ENCODE peak calls at places on chromosome 2, in four cellular contexts. T is IMR-90, N is neuronal stem cell, I is MM.1S. Z is an unnamed sample.
A peak's percentile ranks its signal among the peaks of the same experiment; 100 is the strongest.

GRCh38 chr2:16077601-16078000 is 137.3 kb downstream of the MYCN start:
- DNase-seq in T (no peak), N (no peak), I (no peak), Z (no peak)

GRCh38 chr2:234963785-234964615 is 12.2 kb downstream of the SH3BP4 start:
- DNase-seq in T (peak; percentile 74), N (no peak), I (no peak), Z (peak; percentile 96)

GRCh38 chr2:71503827-71504226 is 50.5 kb downstream of the DYSF start:
- DNase-seq in T (no peak), N (no peak), I (no peak), Z (no peak)

GRCh38 chr2:158644139-158644538 is 151.0 kb upstream of the DAPL1 start:
- DNase-seq in T (peak; percentile 92), N (no peak), I (no peak), Z (peak; percentile 98)

GRCh38 chr2:37323770-37324535 is 680 bp downstream of the PRKD3 start:
- DNase-seq in T (peak; percentile 31), N (peak; percentile 47), I (peak; percentile 73), Z (peak; percentile 17)

GRCh38 chr2:63399171-63399570 is 189.1 kb downstream of the WDPCP start:
- DNase-seq in T (no peak), N (no peak), I (no peak), Z (no peak)

GRCh38 chr2:43018179-43019024 is 208.0 kb downstream of the ZFP36L2 start:
- DNase-seq in T (peak; percentile 84), N (no peak), I (no peak), Z (peak; percentile 41)

GRCh38 chr2:177881001-177881748 is 191.4 kb downstream of the PDE11A start:
- DNase-seq in T (no peak), N (no peak), I (no peak), Z (peak; percentile 14)

GRCh38 chr2:172736419-172737174 is 952 bp downstream of the RAPGEF4 start:
- DNase-seq in T (no peak), N (no peak), I (no peak), Z (no peak)

GRCh38 chr2:218382785-218383184 is 712 bp downstream of the SLC11A1 start:
- DNase-seq in T (no peak), N (no peak), I (no peak), Z (no peak)

GRCh38 chr2:158753561-158754302 is 41.4 kb upstream of the DAPL1 start:
- DNase-seq in T (peak; percentile 68), N (peak; percentile 67), I (peak; percentile 53), Z (peak; percentile 44)

GRCh38 chr2:8310557-8311455 is 371.1 kb upstream of the ID2 start:
- DNase-seq in T (no peak), N (no peak), I (no peak), Z (no peak)

GRCh38 chr2:126154256-126154655 is 501.7 kb upstream of the GYPC start:
- DNase-seq in T (no peak), N (no peak), I (no peak), Z (no peak)
- H3K4me2 ChIP-seq in T (no peak overlapping the region), N (no peak overlapping the region), I (no peak overlapping the region), Z (no peak overlapping the region)

GRCh38 chr2:204114294-204114693 is 177.7 kb downstream of the ICOS start:
- DNase-seq in T (no peak), N (no peak), I (no peak), Z (no peak)

GRCh38 chr2:204110250-204111183 is 174.0 kb downstream of the ICOS start:
- DNase-seq in T (no peak), N (no peak), I (peak; percentile 93), Z (no peak)

GRCh38 chr2:204115692-204116091 is 179.1 kb downstream of the ICOS start:
- DNase-seq in T (no peak), N (no peak), I (no peak), Z (no peak)

GRCh38 chr2:204115288-204115687 is 178.7 kb downstream of the ICOS start:
- DNase-seq in T (no peak), N (no peak), I (no peak), Z (no peak)

GRCh38 chr2:204116154-204116792 is 179.7 kb downstream of the ICOS start:
- DNase-seq in T (no peak), N (no peak), I (no peak), Z (no peak)
- H3K4me2 ChIP-seq in T (no peak overlapping the region), N (no peak overlapping the region), I (no peak overlapping the region), Z (no peak overlapping the region)

GRCh38 chr2:6940820-6941219 is 23.6 kb downstream of the RNF144A start:
- DNase-seq in T (no peak), N (no peak), I (no peak), Z (no peak)

GRCh38 chr2:6942848-6943247 is 25.6 kb downstream of the RNF144A start:
- DNase-seq in T (no peak), N (no peak), I (no peak), Z (no peak)

GRCh38 chr2:6943523-6943922 is 26.3 kb downstream of the RNF144A start:
- DNase-seq in T (no peak), N (no peak), I (no peak), Z (no peak)

GRCh38 chr2:6943971-6944370 is 26.8 kb downstream of the RNF144A start:
- DNase-seq in T (no peak), N (no peak), I (no peak), Z (no peak)

DNA sequence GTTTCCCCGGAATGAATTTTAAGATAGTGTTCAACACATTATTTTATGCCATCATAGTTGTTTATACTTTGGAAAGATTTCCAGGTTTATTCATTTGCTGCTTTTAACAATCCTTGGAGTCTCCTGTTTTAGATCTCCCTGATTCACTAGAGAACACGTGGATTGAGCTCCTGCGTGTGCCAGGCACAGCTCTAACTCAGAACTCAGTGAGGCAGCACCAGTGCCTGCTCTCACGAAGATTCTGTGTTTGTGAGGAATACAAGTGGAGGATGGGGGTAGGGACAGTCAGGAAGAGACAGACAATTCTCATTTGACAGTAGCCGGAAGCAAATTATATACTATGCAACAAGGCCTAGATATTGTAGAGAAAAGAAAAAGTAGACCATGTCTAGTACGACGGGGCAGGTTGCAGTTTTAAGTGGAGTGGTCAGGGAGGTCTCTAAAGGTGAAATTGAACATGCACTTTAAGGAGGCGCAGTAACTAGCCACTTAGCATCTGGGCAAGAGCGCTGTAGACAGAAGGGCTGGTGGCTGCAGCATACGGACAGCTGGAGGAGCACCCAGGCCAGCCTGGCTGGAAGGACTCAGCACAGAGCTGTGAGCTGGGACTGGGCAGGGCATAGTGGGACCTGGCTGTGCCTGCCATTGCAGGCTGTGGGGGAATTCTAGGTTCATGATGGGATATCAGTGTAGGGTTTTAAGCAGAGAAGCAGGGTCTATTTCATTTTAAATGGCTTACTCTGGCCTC is 24.3 kb downstream of the RNF144A start:
- DNase-seq in T (no peak), N (no peak), I (no peak), Z (no peak)
- H3K4me2 ChIP-seq in T (no peak overlapping the region), N (no peak overlapping the region), I (no peak overlapping the region), Z (no peak overlapping the region)

GRCh38 chr2:112621792-112622527 is 23.8 kb upstream of the SLC20A1 start:
- DNase-seq in T (peak; percentile 94), N (no peak), I (no peak), Z (peak; percentile 95)
- H3K4me2 ChIP-seq in T (peak overlapping the region; percentile 26), N (no peak overlapping the region), I (no peak overlapping the region), Z (peak overlapping the region; percentile 74)

GRCh38 chr2:230849633-230850357 is 14.9 kb upstream of the ITM2C start:
- DNase-seq in T (no peak), N (no peak), I (peak; percentile 64), Z (no peak)

GRCh38 chr2:230850358-230850658 is 14.4 kb upstream of the ITM2C start:
- DNase-seq in T (no peak), N (no peak), I (no peak), Z (no peak)

GRCh38 chr2:230846360-230846759 is 18.4 kb upstream of the ITM2C start:
- DNase-seq in T (no peak), N (no peak), I (no peak), Z (no peak)

GRCh38 chr2:230852113-230852512 is 12.6 kb upstream of the ITM2C start:
- DNase-seq in T (no peak), N (no peak), I (no peak), Z (no peak)

DNA sequence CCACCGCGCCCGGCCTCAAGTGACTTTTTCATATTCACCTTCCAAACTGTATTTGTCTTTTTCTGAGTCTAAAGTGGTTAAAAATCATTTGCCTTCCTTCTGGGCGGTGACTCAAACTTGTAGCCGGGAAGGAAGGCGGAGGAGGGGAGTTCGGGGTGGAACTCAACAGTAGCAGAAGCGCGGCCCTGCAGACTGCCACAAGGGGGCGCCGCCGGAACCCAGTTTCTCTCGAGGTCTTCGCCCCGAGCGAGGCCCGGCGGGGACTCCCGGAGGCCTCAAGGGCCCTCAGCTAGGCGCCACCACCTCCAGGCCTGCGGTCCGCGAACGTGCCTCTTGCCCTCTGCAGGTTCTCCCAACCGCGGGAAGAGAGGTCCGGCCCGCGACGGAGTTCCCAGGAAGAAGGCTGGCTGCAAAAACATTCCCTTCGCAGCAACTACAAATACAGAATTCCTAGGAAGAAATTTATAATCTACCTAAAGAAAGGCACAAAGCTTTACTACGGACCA is 16.8 kb upstream of the ITM2C start:
- DNase-seq in T (peak; percentile 77), N (no peak), I (peak; percentile 91), Z (peak; percentile 59)
- H3K4me2 ChIP-seq in T (peak overlapping the region; percentile 65), N (no peak overlapping the region), I (peak overlapping the region; percentile 44), Z (peak overlapping the region; percentile 62)

GRCh38 chr2:27353762-27354596 is 2.6 kb downstream of the GTF3C2 start:
- DNase-seq in T (peak; percentile 58), N (no peak), I (no peak), Z (peak; percentile 15)

GRCh38 chr2:27347641-27348040 is 8.9 kb downstream of the GTF3C2 start:
- DNase-seq in T (no peak), N (no peak), I (no peak), Z (no peak)

GRCh38 chr2:27354597-27354927 is 2.0 kb downstream of the GTF3C2 start:
- DNase-seq in T (no peak), N (no peak), I (no peak), Z (no peak)

GRCh38 chr2:27351802-27352598 is 4.6 kb downstream of the GTF3C2 start:
- DNase-seq in T (no peak), N (no peak), I (no peak), Z (no peak)

GRCh38 chr2:27350106-27350693 is 6.4 kb downstream of the GTF3C2 start:
- DNase-seq in T (no peak), N (no peak), I (peak; percentile 81), Z (no peak)
- H3K4me2 ChIP-seq in T (no peak overlapping the region), N (no peak overlapping the region), I (peak overlapping the region; percentile 39), Z (no peak overlapping the region)

DNA sequence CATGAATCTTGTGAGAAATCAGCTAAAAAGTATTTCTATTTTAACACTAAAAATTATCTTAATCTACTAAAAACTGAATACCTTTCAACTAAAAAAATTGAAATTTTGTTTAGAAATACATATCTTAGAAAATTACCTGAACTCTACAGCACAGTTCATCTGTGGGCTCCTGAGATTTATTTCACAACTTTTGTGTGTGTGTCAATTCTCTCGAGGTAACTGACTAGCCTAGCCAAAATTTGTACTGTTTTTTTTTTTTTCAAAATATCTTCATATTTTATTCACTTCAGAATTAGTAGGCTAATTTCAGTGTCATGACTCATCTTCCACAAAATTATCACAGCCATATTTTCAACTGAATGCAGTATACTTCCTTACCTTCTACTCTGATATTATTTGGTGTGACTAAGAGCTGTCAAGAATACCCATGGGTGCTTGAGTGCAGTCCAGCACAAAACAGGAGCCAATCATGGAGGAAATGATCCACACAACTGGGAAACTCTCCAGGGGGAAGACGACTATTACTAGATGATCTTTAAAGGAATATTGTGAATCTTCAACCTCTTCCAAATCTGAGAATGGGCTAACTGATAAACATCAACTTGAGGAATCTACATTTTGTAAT is 174.6 kb downstream of the ZNF385B start:
- DNase-seq in T (peak; percentile 44), N (no peak), I (no peak), Z (no peak)
- H3K4me2 ChIP-seq in T (no peak overlapping the region), N (no peak overlapping the region), I (no peak overlapping the region), Z (no peak overlapping the region)

GRCh38 chr2:108458082-108458481 is 9.1 kb downstream of the GCC2 start:
- DNase-seq in T (no peak), N (no peak), I (no peak), Z (no peak)
- H3K4me2 ChIP-seq in T (no peak overlapping the region), N (no peak overlapping the region), I (no peak overlapping the region), Z (no peak overlapping the region)

Z was measured in astrocyte.